ENCODE peak calls at places on chromosome 14, in nine cellular contexts. V, B, X, C, Y, P, A, T and R are unnamed samples.

GRCh38 chr14:60721331-60722162 is 2.6 kb downstream of the SIX4 start:
- DNase-seq in A (no peak), V (peak), C (peak), X (peak), P (peak), Y (peak), B (peak), T (no peak), R (no peak)

GRCh38 chr14:38143651-38144505 is 63.8 kb upstream of the SSTR1 start:
- DNase-seq in Y (no peak), C (peak), X (no peak), B (no peak), T (no peak), V (no peak), P (no peak), A (no peak), R (no peak)

GRCh38 chr14:94787092-94787491 is 17.2 kb upstream of the GSC start:
- DNase-seq in P (no peak), X (no peak), B (no peak), Y (no peak), V (no peak), A (no peak), T (no peak), C (no peak), R (no peak)

GRCh38 chr14:80388980-80389711 is 177.8 kb upstream of the DIO2 start:
- DNase-seq in Y (no peak), V (no peak), X (no peak), B (no peak), A (peak), C (peak), P (no peak), T (no peak), R (no peak)

GRCh38 chr14:53570411-53571387 is 385.9 kb downstream of the BMP4 start:
- DNase-seq in P (no peak), V (no peak), X (peak), T (no peak), C (no peak), A (no peak), Y (no peak), B (no peak), R (no peak)

GRCh38 chr14:105077649-105077995 is 12.4 kb upstream of the GPR132 start:
- DNase-seq in A (no peak), T (no peak), B (no peak), C (no peak), P (peak), X (no peak), V (no peak), Y (no peak), R (no peak)

GRCh38 chr14:22656945-22657711 is 13.0 kb upstream of the OR6J1 start:
- DNase-seq in P (no peak), X (no peak), V (no peak), T (no peak), C (no peak), B (no peak), A (no peak), Y (no peak), R (no peak)

GRCh38 chr14:76518366-76518765 is 142.4 kb downstream of the ESRRB start:
- DNase-seq in C (no peak), P (no peak), T (no peak), A (no peak), V (no peak), X (no peak), B (no peak), Y (no peak), R (no peak)

GRCh38 chr14:90522585-90523191 is 125.9 kb downstream of the CALM1 start:
- DNase-seq in C (no peak), Y (peak), T (peak), P (peak), V (no peak), X (no peak), A (no peak), B (no peak), R (no peak)

GRCh38 chr14:88746042-88746441 is 46.7 kb downstream of the EML5 start:
- DNase-seq in V (no peak), B (no peak), Y (no peak), X (no peak), T (no peak), P (no peak), A (no peak), C (no peak), R (no peak)

GRCh38 chr14:61255968-61256367 is 25.2 kb downstream of the TMEM30B start:
- DNase-seq in C (no peak), A (no peak), X (no peak), B (no peak), T (no peak), Y (peak), V (no peak), P (no peak), R (no peak)

GRCh38 chr14:94904636-94905035 is 134.7 kb upstream of the GSC start:
- DNase-seq in C (peak), V (no peak), X (no peak), P (no peak), B (no peak), A (no peak), T (no peak), Y (no peak), R (no peak)

GRCh38 chr14:100434033-100434601 is 111.0 kb downstream of the SLC25A47 start:
- DNase-seq in T (no peak), Y (no peak), B (no peak), P (no peak), X (no peak), C (no peak), V (no peak), A (no peak), R (no peak)

GRCh38 chr14:91496790-91497189 is 13.3 kb downstream of the PPP4R3A start:
- DNase-seq in T (no peak), P (no peak), C (no peak), B (no peak), V (no peak), X (no peak), A (no peak), Y (no peak), R (no peak)

GRCh38 chr14:99609245-99610117 is 5.5 kb upstream of the CCDC85C start:
- DNase-seq in C (no peak), A (no peak), X (no peak), V (no peak), T (no peak), B (no peak), Y (no peak), P (no peak), R (peak)

GRCh38 chr14:55071870-55072640 is 20.6 kb downstream of the MAPK1IP1L start:
- DNase-seq in Y (peak), V (no peak), B (peak), C (no peak), P (no peak), T (peak), X (peak), A (no peak), R (no peak)

GRCh38 chr14:77124345-77125274 is 17.0 kb downstream of the ZDHHC22 start:
- DNase-seq in P (peak), T (peak), A (no peak), B (peak), X (peak), C (no peak), V (peak), Y (peak), R (no peak)

GRCh38 chr14:43175896-43176295 is 1331.2 kb downstream of the FSCB start:
- DNase-seq in T (no peak), X (no peak), V (no peak), A (no peak), Y (no peak), C (no peak), B (no peak), P (no peak), R (no peak)

GRCh38 chr14:68355415-68355814 is 437.5 kb downstream of the ZFP36L1 start:
- DNase-seq in T (no peak), V (no peak), A (no peak), X (no peak), Y (no peak), P (no peak), C (no peak), B (no peak), R (no peak)

GRCh38 chr14:100609941-100610391 is 22.7 kb upstream of the BEGAIN start:
- DNase-seq in Y (no peak), C (no peak), B (no peak), P (no peak), A (no peak), V (no peak), T (no peak), X (no peak), R (no peak)